ENCODE peak calls at places on chromosomes 13 and 19, in eight cellular contexts. N is right lobe of liver, H is heart right ventricle, K is colonic mucosa, B is astrocyte, X is Caco-2, Q is body of pancreas, V is ovary. Z is an unnamed sample.

GRCh38 chr13:49323344-49323743 is 75.6 kb downstream of the CDADC1 start:
- DNase-seq in N (no peak), K (no peak), H (no peak), Q (no peak), B (no peak), V (no peak), X (no peak), Z (no peak)

GRCh38 chr13:103523853-103524252 is 457.6 kb upstream of the SLC10A2 start:
- DNase-seq in V (no peak), Q (no peak), X (no peak), K (no peak), N (peak; percentile 55), B (no peak), H (no peak), Z (no peak)

GRCh38 chr13:83220241-83220640 is 662.0 kb downstream of the SLITRK1 start:
- DNase-seq in H (no peak), V (no peak), N (no peak), X (no peak), K (no peak), B (no peak), Q (no peak), Z (no peak)

GRCh38 chr13:39321578-39321977 is 281.4 kb downstream of the LHFPL6 start:
- DNase-seq in X (no peak), H (no peak), V (no peak), K (no peak), Q (no peak), B (no peak), N (no peak), Z (peak; percentile 57)

GRCh38 chr19:41933693-41934426 is 5.6 kb upstream of the ERFL start:
- DNase-seq in H (no peak), V (no peak), K (no peak), Q (no peak), X (no peak), B (no peak), N (no peak), Z (no peak)

GRCh38 chr13:59345316-59345715 is 818.4 kb downstream of the DIAPH3 start:
- DNase-seq in X (no peak), V (no peak), Q (peak; percentile 77), B (peak; percentile 0), N (no peak), H (peak; percentile 68), K (no peak), Z (no peak)

GRCh38 chr19:36139473-36140288 is at the start of gene CAPNS1:
- DNase-seq in Q (peak; percentile 97), K (peak; percentile 97), B (peak; percentile 79), X (peak; percentile 97), H (peak; percentile 99), N (peak; percentile 99), V (peak; percentile 98), Z (peak; percentile 98)

GRCh38 chr13:111425326-111425725 is 104.9 kb downstream of the TEX29 start:
- DNase-seq in N (no peak), K (no peak), H (no peak), Q (no peak), X (no peak), V (no peak), B (no peak), Z (no peak)

GRCh38 chr19:4732680-4733114 is 9.1 kb upstream of the DPP9 start:
- DNase-seq in B (no peak), V (no peak), Q (peak; percentile 41), K (peak; percentile 47), X (peak; percentile 75), H (no peak), N (no peak), Z (no peak)

GRCh38 chr19:47305309-47305751 is 4.3 kb upstream of the C5AR1 start:
- DNase-seq in X (peak; percentile 76), V (peak; percentile 79), H (peak; percentile 69), B (peak; percentile 76), N (peak; percentile 85), Q (peak; percentile 88), K (peak; percentile 75), Z (peak; percentile 76)

GRCh38 chr19:35704218-35704617 is at the start of gene ZBTB32:
- DNase-seq in Q (no peak), N (no peak), K (peak; percentile 42), V (no peak), H (no peak), B (peak; percentile 46), X (no peak), Z (no peak)

GRCh38 chr13:42498521-42498920 is 75.4 kb upstream of the TNFSF11 start:
- DNase-seq in H (no peak), K (no peak), B (no peak), N (no peak), X (no peak), V (no peak), Q (no peak), Z (no peak)

GRCh38 chr19:12794196-12794921 is 3.1 kb downstream of the JUNB start:
- DNase-seq in K (no peak), Q (no peak), X (no peak), N (no peak), B (no peak), H (no peak), V (peak; percentile 15), Z (no peak)

GRCh38 chr19:35767288-35768081 is 7.9 kb upstream of the ARHGAP33 start:
- DNase-seq in K (no peak), Q (peak; percentile 58), N (no peak), V (peak; percentile 91), H (no peak), B (no peak), X (peak; percentile 37), Z (peak; percentile 14)

GRCh38 chr19:15200575-15201364 is at the start of gene NOTCH3:
- DNase-seq in X (no peak), H (peak; percentile 47), K (no peak), V (no peak), B (no peak), N (no peak), Q (no peak), Z (no peak)

GRCh38 chr19:49641688-49642487 is at the start of gene SCAF1:
- DNase-seq in V (peak; percentile 99), H (peak; percentile 99), K (peak; percentile 99), N (peak; percentile 99), Q (peak; percentile 100), X (peak; percentile 99), B (peak; percentile 96), Z (peak; percentile 100)

GRCh38 chr19:49645592-49645991 is 3.6 kb downstream of the SCAF1 start:
- DNase-seq in Q (no peak), H (no peak), X (no peak), V (no peak), K (no peak), N (no peak), B (no peak), Z (no peak)

GRCh38 chr19:49642488-49643035 is 553 bp downstream of the SCAF1 start:
- DNase-seq in N (no peak), B (no peak), Q (no peak), K (peak; percentile 35), V (no peak), X (peak; percentile 29), H (no peak), Z (peak; percentile 38)

GRCh38 chr19:49645995-49646394 is 4.0 kb downstream of the SCAF1 start:
- DNase-seq in H (no peak), B (no peak), N (no peak), Q (no peak), K (no peak), V (no peak), X (no peak), Z (no peak)

DNA sequence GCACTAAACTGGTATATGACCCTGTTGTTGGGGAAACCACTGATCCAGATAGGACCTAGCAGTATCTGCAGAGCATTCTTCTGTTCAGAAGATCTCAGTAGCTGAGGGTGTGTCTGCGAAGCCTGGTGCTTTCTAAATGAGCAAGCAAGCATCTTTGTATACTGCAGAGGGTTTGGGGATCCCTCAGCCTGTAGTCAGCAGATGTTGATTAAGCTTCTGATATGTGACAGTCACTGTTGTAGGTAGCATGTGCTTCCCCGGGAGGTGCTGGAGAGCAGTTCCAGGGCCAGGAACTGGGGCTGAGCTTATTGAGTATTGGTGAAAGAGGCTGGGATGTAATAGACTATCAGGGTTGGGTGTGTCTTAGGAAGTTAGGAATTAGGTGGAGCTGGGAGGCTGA is 1.5 kb downstream of the SCAF1 start:
- DNase-seq in N (no peak), V (no peak), B (no peak), K (no peak), Q (no peak), X (no peak), H (no peak), Z (no peak)
- H3K4me3 ChIP-seq in N (no peak overlapping the region), V (no peak overlapping the region), B (peak overlapping the region; percentile 100), K (no peak overlapping the region), Q (no peak overlapping the region), X (peak overlapping the region; percentile 98), H (peak overlapping the region; percentile 95), Z (peak overlapping the region; percentile 80)

GRCh38 chr19:49425178-49425577 is at the start of gene GFY:
- DNase-seq in H (no peak), X (no peak), B (no peak), K (no peak), Q (no peak), N (no peak), V (no peak), Z (no peak)

GRCh38 chr19:49427339-49427738 is 2.2 kb downstream of the GFY start:
- DNase-seq in N (no peak), B (no peak), K (no peak), X (no peak), H (no peak), Q (no peak), V (no peak), Z (no peak)

GRCh38 chr19:49427855-49428546 is 2.8 kb downstream of the GFY start:
- DNase-seq in K (no peak), V (no peak), B (no peak), Q (no peak), X (no peak), N (no peak), H (no peak), Z (no peak)

GRCh38 chr19:49423985-49424303 is 703 bp upstream of the PTH2 start:
- DNase-seq in V (no peak), H (no peak), B (no peak), N (no peak), Q (no peak), K (no peak), X (no peak), Z (no peak)

GRCh38 chr19:49425922-49426592 is 869 bp downstream of the GFY start:
- DNase-seq in X (peak; percentile 73), K (no peak), V (no peak), H (no peak), Q (no peak), N (no peak), B (no peak), Z (no peak)
- H3K4me1 ChIP-seq in X (peaks cover 35% of the 10 kb centered on the region), K (peaks cover 8% of the 10 kb centered on the region), V (peaks cover 1% of the 10 kb centered on the region), H (peaks cover 36% of the 10 kb centered on the region), Q (peaks cover 33% of the 10 kb centered on the region), N (no peaks in the 10 kb centered on the region), B (peaks cover 4% of the 10 kb centered on the region), Z (peaks cover 25% of the 10 kb centered on the region)

DNA sequence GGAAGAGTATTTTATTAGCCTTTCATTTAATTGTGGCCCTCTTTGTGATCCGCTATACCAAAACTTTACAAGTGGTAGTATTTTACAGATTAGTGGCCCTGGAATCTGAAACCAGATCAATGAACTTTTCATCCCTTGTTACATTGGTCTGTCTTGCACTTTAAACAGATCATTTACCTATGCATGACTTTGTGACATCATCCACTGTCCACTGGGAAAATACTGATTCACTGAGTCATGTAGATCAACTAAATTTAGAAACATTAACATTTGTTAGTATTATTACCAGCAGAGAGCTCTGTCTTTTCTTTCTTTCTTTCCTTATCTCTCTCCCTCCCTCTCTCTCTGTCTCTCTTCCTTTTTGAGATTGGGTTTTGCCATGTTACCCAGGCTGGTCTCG is 17.5 kb downstream of the PCDH8 start:
- DNase-seq in Q (no peak), V (no peak), K (no peak), B (peak; percentile 42), N (no peak), X (no peak), H (no peak), Z (no peak)
- TF ChIP-seq CTCF in Q (no peak), V (no peak), K (no peak), B (no peak), N (no peak), X (no peak), H (no peak), Z (no peak)

GRCh38 chr19:50557009-50557613 is 11.1 kb downstream of the LRRC4B start:
- DNase-seq in Q (no peak), V (no peak), H (no peak), K (no peak), B (no peak), N (no peak), X (no peak), Z (no peak)
- H3K4me3 ChIP-seq in Q (no peak overlapping the region), V (no peak overlapping the region), H (no peak overlapping the region), K (no peak overlapping the region), B (no peak overlapping the region), N (no peak overlapping the region), X (peak overlapping the region; percentile 45), Z (peak overlapping the region; percentile 58)

Z was measured in psoas muscle.